ENCODE peak calls at places on chromosomes 5 and 9, in five cellular contexts. C, R, Y, U and I are unnamed samples.

GRCh38 chr5:3276891-3277290 is 318.7 kb upstream of the IRX1 start:
- DNase-seq in C (no peak), R (no peak), Y (no peak), U (no peak), I (no peak)

GRCh38 chr5:112628219-112628618 is 109.5 kb upstream of the APC start:
- DNase-seq in C (no peak), R (no peak), Y (peak; percentile 36), U (no peak), I (no peak)

GRCh38 chr5:171534009-171534895 is 114.8 kb downstream of the FGF18 start:
- DNase-seq in C (no peak), R (no peak), Y (no peak), U (no peak), I (no peak)

GRCh38 chr9:34541540-34541939 is 18.8 kb upstream of the ENHO start:
- DNase-seq in C (no peak), R (no peak), Y (no peak), U (no peak), I (no peak)

GRCh38 chr5:90054612-90055011 is 354.9 kb downstream of the CETN3 start:
- DNase-seq in C (no peak), R (no peak), Y (no peak), U (no peak), I (no peak)

GRCh38 chr9:112782218-112782617 is 31.7 kb downstream of the SNX30 start:
- DNase-seq in C (no peak), R (no peak), Y (no peak), U (no peak), I (no peak)

GRCh38 chr9:131837316-131837715 is 97.4 kb upstream of the RAPGEF1 start:
- DNase-seq in C (no peak), R (peak; percentile 8), Y (no peak), U (no peak), I (no peak)

GRCh38 chr9:127058645-127059021 is 63.8 kb downstream of the ANGPTL2 start:
- DNase-seq in C (no peak), R (peak; percentile 56), Y (no peak), U (no peak), I (no peak)

GRCh38 chr5:167574381-167574780 is 717.1 kb upstream of the WWC1 start:
- DNase-seq in C (no peak), R (peak; percentile 25), Y (no peak), U (no peak), I (no peak)

GRCh38 chr9:114053246-114054005 is 24.7 kb downstream of the AMBP start:
- DNase-seq in C (no peak), R (no peak), Y (no peak), U (no peak), I (no peak)

GRCh38 chr5:4198461-4198860 is 602.8 kb downstream of the IRX1 start:
- DNase-seq in C (no peak), R (no peak), Y (no peak), U (no peak), I (no peak)

GRCh38 chr5:154487541-154487940 is 9.5 kb upstream of the HAND1 start:
- DNase-seq in C (no peak), R (no peak), Y (no peak), U (no peak), I (no peak)

GRCh38 chr5:93596310-93596675 is 13.3 kb downstream of the NR2F1 start:
- DNase-seq in C (no peak), R (no peak), Y (no peak), U (no peak), I (no peak)

GRCh38 chr9:133044125-133044524 is 13.3 kb downstream of the GTF3C5 start:
- DNase-seq in C (no peak), R (no peak), Y (no peak), U (no peak), I (no peak)

GRCh38 chr9:88747768-88748167 is 212.8 kb downstream of the NXNL2 start:
- DNase-seq in C (no peak), R (peak; percentile 96), Y (no peak), U (no peak), I (no peak)